ENCODE peak calls at places on chromosome 13, in four cellular contexts. S is K562, X is A549, O is GM12878. K is an unnamed sample.
A peak's percentile ranks its signal among the peaks of the same experiment; 100 is the strongest.

GRCh38 chr13:27276188-27276587 is 5.6 kb downstream of the RASL11A start:
- DNase-seq in O (no peak), S (no peak), X (no peak), K (no peak)

GRCh38 chr13:27120011-27120410 is 51.6 kb downstream of the USP12 start:
- DNase-seq in S (no peak), O (no peak), X (no peak), K (no peak)

GRCh38 chr13:39596685-39597084 is 6.3 kb downstream of the LHFPL6 start:
- DNase-seq in X (no peak), O (no peak), S (no peak), K (no peak)

GRCh38 chr13:80873589-80873988 is 532.7 kb upstream of the SPRY2 start:
- DNase-seq in S (no peak), X (no peak), O (peak; percentile 33), K (no peak)

GRCh38 chr13:99339736-99340392 is 32.7 kb upstream of the GPR183 start:
- DNase-seq in O (no peak), S (peak; percentile 41), X (no peak), K (no peak)

GRCh38 chr13:75468602-75469001 is 13.4 kb downstream of the TBC1D4 start:
- DNase-seq in O (no peak), S (no peak), X (no peak), K (no peak)

GRCh38 chr13:80884031-80884785 is 543.3 kb upstream of the SPRY2 start:
- DNase-seq in S (peak; percentile 12), O (no peak), X (no peak), K (no peak)

GRCh38 chr13:80901111-80902014 is 560.4 kb upstream of the SPRY2 start:
- DNase-seq in X (no peak), S (no peak), O (no peak), K (no peak)

GRCh38 chr13:114286808-114287207 is 5.4 kb downstream of the UPF3A start:
- DNase-seq in O (no peak), X (no peak), S (no peak), K (no peak)

GRCh38 chr13:113553541-113554332 is 30.8 kb upstream of the TFDP1 start:
- DNase-seq in X (no peak), S (no peak), O (no peak), K (no peak)

GRCh38 chr13:62551588-62551987 is 1135.9 kb upstream of the PCDH20 start:
- DNase-seq in S (no peak), X (no peak), O (no peak), K (no peak)

GRCh38 chr13:113053376-113053775 is 52.2 kb upstream of the F7 start:
- DNase-seq in X (no peak), S (no peak), O (no peak), K (no peak)

GRCh38 chr13:70841240-70842061 is 733.2 kb upstream of the KLHL1 start:
- DNase-seq in S (no peak), O (no peak), X (no peak), K (no peak)

GRCh38 chr13:113671066-113672001 is 4.3 kb downstream of the GRK1 start:
- DNase-seq in O (no peak), X (no peak), S (no peak), K (no peak)

GRCh38 chr13:112849500-112849899 is 119.5 kb upstream of the MCF2L start:
- DNase-seq in S (no peak), X (no peak), O (no peak), K (peak; percentile 26)

GRCh38 chr13:99626461-99627082 is 125.3 kb downstream of the TM9SF2 start:
- DNase-seq in S (no peak), X (no peak), O (no peak), K (no peak)

GRCh38 chr13:29465741-29466293 is 129.7 kb downstream of the SLC7A1 start:
- DNase-seq in O (no peak), X (no peak), S (no peak), K (peak; percentile 35)
- TF ChIP-seq POLR2AphosphoS2 in O (no peak), X (no peak), S (no peak), K (no peak)

GRCh38 chr13:23025848-23026608 is 154.8 kb upstream of the SGCG start:
- DNase-seq in O (no peak), S (no peak), X (no peak), K (no peak)
- TF ChIP-seq POLR2AphosphoS2 in O (no peak), S (no peak), X (no peak), K (no peak)

GRCh38 chr13:51317262-51317661 is 22.2 kb upstream of the SERPINE3 start:
- DNase-seq in O (no peak), S (no peak), X (peak; percentile 13), K (no peak)
- TF ChIP-seq POLR2AphosphoS2 in O (no peak), S (no peak), X (no peak), K (no peak)

GRCh38 chr13:34159946-34160345 is 342.0 kb downstream of the RFC3 start:
- DNase-seq in S (no peak), O (no peak), X (no peak), K (no peak)

GRCh38 chr13:34165158-34165557 is 347.2 kb downstream of the RFC3 start:
- DNase-seq in X (no peak), S (no peak), O (no peak), K (no peak)

GRCh38 chr13:34164585-34164984 is 346.6 kb downstream of the RFC3 start:
- DNase-seq in X (no peak), O (no peak), S (no peak), K (no peak)

GRCh38 chr13:34162545-34162936 is 344.6 kb downstream of the RFC3 start:
- DNase-seq in S (no peak), O (no peak), X (no peak), K (no peak)

GRCh38 chr13:34161829-34162544 is 344.0 kb downstream of the RFC3 start:
- DNase-seq in X (peak; percentile 89), O (no peak), S (no peak), K (peak; percentile 25)
- TF ChIP-seq POLR2AphosphoS2 in X (no peak), O (no peak), S (no peak), K (no peak)